ENCODE peak calls at places on chromosome 3, in nine cellular contexts. H is midbrain, Q is activated gamma-delta T cell treated with Interleukin-2 at 50 U/mL for 16 hours, R is Calu3, Z is astrocyte of the hippocampus, O is LoVo, X is SK-N-MC, K is NCI-H1092, A is iris pigment epithelial cell. U is an unnamed sample.

GRCh38 chr3:131708216-131708615 is 205.4 kb upstream of the MRPL3 start:
- DNase-seq in Q (no peak), H (no peak), Z (peak; percentile 24), X (no peak), K (no peak), A (peak; percentile 2), O (no peak), R (no peak), U (no peak)

GRCh38 chr3:107382626-107383025 is 5.4 kb downstream of the CCDC54 start:
- DNase-seq in Z (no peak), Q (no peak), A (no peak), O (no peak), H (no peak), R (no peak), K (no peak), X (no peak), U (no peak)

GRCh38 chr3:185325946-185326791 is 36.8 kb upstream of the MAP3K13 start:
- DNase-seq in X (no peak), R (peak; percentile 50), Q (no peak), Z (no peak), A (no peak), H (no peak), O (no peak), K (no peak), U (no peak)

GRCh38 chr3:29757054-29757777 is 476.3 kb downstream of the RBMS3 start:
- DNase-seq in R (peak; percentile 37), Q (no peak), K (no peak), X (no peak), Z (peak; percentile 54), H (no peak), O (peak; percentile 6), A (peak; percentile 82), U (no peak)

GRCh38 chr3:53773586-53774368 is 72.4 kb downstream of the CHDH start:
- DNase-seq in O (no peak), K (no peak), A (peak; percentile 85), H (no peak), Q (no peak), R (no peak), X (no peak), Z (peak; percentile 39), U (no peak)

GRCh38 chr3:189148090-189148507 is 23.7 kb upstream of the TPRG1 start:
- DNase-seq in R (peak; percentile 74), X (peak; percentile 90), Q (peak; percentile 69), O (peak; percentile 64), Z (peak; percentile 80), K (peak; percentile 38), A (peak; percentile 61), H (peak; percentile 73), U (peak; percentile 57)

GRCh38 chr3:95168526-95168925 is 1105.7 kb downstream of the NSUN3 start:
- DNase-seq in A (no peak), Z (no peak), R (no peak), X (no peak), O (no peak), H (no peak), K (no peak), Q (no peak), U (no peak)

GRCh38 chr3:38487323-38487722 is 8.8 kb upstream of the EXOG start:
- DNase-seq in Q (no peak), X (no peak), Z (no peak), H (no peak), O (no peak), A (no peak), K (no peak), R (no peak), U (no peak)

GRCh38 chr3:8741581-8742355 is 8.2 kb downstream of the CAV3 start:
- DNase-seq in R (peak; percentile 56), Z (peak; percentile 89), H (no peak), O (peak; percentile 57), K (no peak), Q (no peak), A (peak; percentile 83), X (no peak), U (peak; percentile 79)

GRCh38 chr3:10192953-10193691 is 28.4 kb downstream of the IRAK2 start:
- DNase-seq in O (no peak), H (no peak), Z (peak; percentile 94), X (no peak), R (no peak), Q (peak; percentile 62), K (no peak), A (peak; percentile 94), U (peak; percentile 35)

GRCh38 chr3:150547045-150547753 is 612 bp downstream of the EIF2A start:
- DNase-seq in Q (no peak), X (no peak), O (peak; percentile 39), A (peak; percentile 28), K (no peak), H (no peak), R (no peak), Z (no peak), U (peak; percentile 36)

GRCh38 chr3:185233328-185233727 is 20.5 kb downstream of the EHHADH start:
- DNase-seq in A (no peak), Q (no peak), H (no peak), K (no peak), R (no peak), O (no peak), Z (no peak), X (no peak), U (no peak)

GRCh38 chr3:175121225-175121624 is 262.1 kb downstream of the NAALADL2 start:
- DNase-seq in O (no peak), A (no peak), X (no peak), K (no peak), Z (no peak), Q (no peak), H (no peak), R (peak; percentile 67), U (no peak)

U was measured in NB4.